ENCODE peak calls at places on chromosomes 11 and 22, in seven cellular contexts. N is HS-5; G is non-pigmented ciliary epithelial cell; B is fibroblast of mammary gland; I is activated CD8-positive, alpha-beta memory T cell treated with anti-CD3 and anti-CD28 coated beads, Interleukin-2, amount 10 ng/mL, durations not matched to agents 7 days and 5 days; C is stimulated activated CD4-positive, alpha-beta T cell treated with anti-CD3 and anti-CD28 coated beads, Interleukin-1b, Interleukin-23, amount 100 ng/mL, for 48 hours; Q is RWPE1. W is an unnamed sample.

GRCh38 chr11:75275581-75275980 is 35.0 kb downstream of the TPBGL start:
- DNase-seq in N (no peak), G (no peak), B (no peak), I (peak), C (peak), Q (no peak), W (no peak)

GRCh38 chr11:126415128-126415527 is 59.6 kb downstream of the ST3GAL4 start:
- DNase-seq in N (no peak), G (no peak), B (peak), I (no peak), C (no peak), Q (no peak), W (no peak)

GRCh38 chr11:33620423-33621120 is 80.1 kb downstream of the C11orf91 start:
- DNase-seq in N (no peak), G (peak), B (peak), I (no peak), C (no peak), Q (no peak), W (no peak)

GRCh38 chr11:19241260-19242183 is 777 bp upstream of the E2F8 start:
- DNase-seq in N (no peak), G (no peak), B (no peak), I (peak), C (peak), Q (peak), W (no peak)

GRCh38 chr11:46252373-46252914 is 25.0 kb upstream of the CREB3L1 start:
- DNase-seq in N (no peak), G (no peak), B (no peak), I (no peak), C (no peak), Q (no peak), W (no peak)

GRCh38 chr11:130894322-130895025 is 21.8 kb downstream of the SNX19 start:
- DNase-seq in N (no peak), G (no peak), B (peak), I (peak), C (peak), Q (peak), W (peak)

GRCh38 chr11:20840341-20840740 is 171.0 kb downstream of the NELL1 start:
- DNase-seq in N (no peak), G (no peak), B (no peak), I (no peak), C (no peak), Q (no peak), W (no peak)

GRCh38 chr11:62116458-62116857 is 7.4 kb upstream of the INCENP start:
- DNase-seq in N (no peak), G (no peak), B (peak), I (no peak), C (no peak), Q (no peak), W (no peak)

GRCh38 chr11:62575837-62576236 is 2.1 kb upstream of the EEF1G start:
- DNase-seq in N (no peak), G (no peak), B (no peak), I (no peak), C (no peak), Q (no peak), W (no peak)

GRCh38 chr22:40953446-40953845 is 2.3 kb downstream of the RBX1 start:
- DNase-seq in N (no peak), G (no peak), B (no peak), I (no peak), C (no peak), Q (no peak), W (no peak)

GRCh38 chr11:86749861-86750401 is 50.4 kb upstream of the PRSS23 start:
- DNase-seq in N (no peak), G (no peak), B (no peak), I (no peak), C (no peak), Q (no peak), W (no peak)

GRCh38 chr11:32034680-32035079 is 56.2 kb upstream of the RCN1 start:
- DNase-seq in N (peak), G (peak), B (peak), I (no peak), C (no peak), Q (no peak), W (no peak)

GRCh38 chr22:24550028-24550901 is 4.7 kb downstream of the GUCD1 start:
- DNase-seq in N (no peak), G (no peak), B (no peak), I (no peak), C (no peak), Q (no peak), W (no peak)

GRCh38 chr22:46587067-46587471 is 33.1 kb upstream of the GRAMD4 start:
- DNase-seq in N (no peak), G (no peak), B (no peak), I (peak), C (no peak), Q (no peak), W (no peak)

GRCh38 chr11:44104472-44105294 is 9.2 kb downstream of the EXT2 start:
- DNase-seq in N (peak), G (no peak), B (no peak), I (no peak), C (peak), Q (no peak), W (no peak)

GRCh38 chr11:126186708-126187481 is 24.6 kb downstream of the RPUSD4 start:
- DNase-seq in N (no peak), G (no peak), B (no peak), I (no peak), C (no peak), Q (no peak), W (no peak)

GRCh38 chr11:46649180-46649738 is 31.9 kb downstream of the ATG13 start:
- DNase-seq in N (peak), G (peak), B (peak), I (no peak), C (no peak), Q (peak), W (peak)

GRCh38 chr11:19642185-19642591 is 70.4 kb upstream of the NAV2 start:
- DNase-seq in N (no peak), G (no peak), B (peak), I (no peak), C (no peak), Q (no peak), W (no peak)

GRCh38 chr11:47060807-47061206 is 115.9 kb downstream of the ARFGAP2 start:
- DNase-seq in N (no peak), G (no peak), B (peak), I (no peak), C (no peak), Q (no peak), W (no peak)

GRCh38 chr11:15430381-15430780 is 315.7 kb downstream of the INSC start:
- DNase-seq in N (no peak), G (no peak), B (no peak), I (no peak), C (no peak), Q (no peak), W (no peak)

GRCh38 chr11:83819936-83820549 is 533.9 kb upstream of the CCDC90B start:
- DNase-seq in N (peak), G (peak), B (peak), I (no peak), C (no peak), Q (peak), W (peak)

GRCh38 chr11:120139316-120140069 is 1.6 kb upstream of the TRIM29 start:
- DNase-seq in N (no peak), G (no peak), B (no peak), I (peak), C (no peak), Q (no peak), W (no peak)

GRCh38 chr11:16891964-16892363 is 122.2 kb downstream of the PLEKHA7 start:
- DNase-seq in N (peak), G (no peak), B (peak), I (no peak), C (no peak), Q (no peak), W (no peak)

GRCh38 chr11:44133335-44133946 is 38.0 kb downstream of the EXT2 start:
- DNase-seq in N (no peak), G (no peak), B (peak), I (no peak), C (no peak), Q (peak), W (peak)

GRCh38 chr11:10318527-10318802 is 13.6 kb downstream of the ADM start:
- DNase-seq in N (no peak), G (no peak), B (no peak), I (no peak), C (no peak), Q (no peak), W (no peak)

GRCh38 chr11:65301491-65302329 is 13.0 kb upstream of the CDC42EP2 start:
- DNase-seq in N (no peak), G (no peak), B (no peak), I (no peak), C (no peak), Q (no peak), W (no peak)

GRCh38 chr11:71518506-71519471 is 8.3 kb upstream of the KRTAP5-7 start:
- DNase-seq in N (no peak), G (no peak), B (no peak), I (no peak), C (no peak), Q (no peak), W (no peak)

GRCh38 chr11:83852775-83853442 is 566.7 kb upstream of the CCDC90B start:
- DNase-seq in N (no peak), G (no peak), B (no peak), I (no peak), C (no peak), Q (no peak), W (no peak)

GRCh38 chr22:33722817-33723216 is 197.5 kb downstream of the LARGE1 start:
- DNase-seq in N (no peak), G (no peak), B (no peak), I (no peak), C (no peak), Q (no peak), W (no peak)

GRCh38 chr11:1830119-1830499 is 4.7 kb upstream of the SYT8 start:
- DNase-seq in N (no peak), G (no peak), B (no peak), I (no peak), C (no peak), Q (peak), W (no peak)

GRCh38 chr11:126991596-126991995 is 9.0 kb downstream of the KIRREL3 start:
- DNase-seq in N (peak), G (no peak), B (peak), I (no peak), C (no peak), Q (no peak), W (no peak)

GRCh38 chr11:128232588-128232987 is 354.8 kb downstream of the ETS1 start:
- DNase-seq in N (no peak), G (no peak), B (no peak), I (peak), C (peak), Q (no peak), W (no peak)

GRCh38 chr11:116415095-116415494 is 357.7 kb downstream of the BUD13 start:
- DNase-seq in N (no peak), G (no peak), B (no peak), I (no peak), C (no peak), Q (no peak), W (no peak)

GRCh38 chr22:49136041-49136815 is 691.4 kb downstream of the BRD1 start:
- DNase-seq in N (no peak), G (no peak), B (no peak), I (no peak), C (no peak), Q (no peak), W (no peak)

GRCh38 chr11:46557684-46558151 is 36.1 kb downstream of the AMBRA1 start:
- DNase-seq in N (no peak), G (no peak), B (peak), I (no peak), C (no peak), Q (no peak), W (no peak)

GRCh38 chr11:95108671-95109551 is 19.3 kb downstream of the ENDOD1 start:
- DNase-seq in N (no peak), G (no peak), B (peak), I (no peak), C (no peak), Q (no peak), W (peak)

GRCh38 chr11:83158474-83158786 is 1.5 kb downstream of the PCF11 start:
- DNase-seq in N (no peak), G (no peak), B (no peak), I (no peak), C (no peak), Q (no peak), W (no peak)

GRCh38 chr22:22422629-22423112 is 85.9 kb downstream of the ZNF280B start:
- DNase-seq in N (peak), G (peak), B (peak), I (peak), C (peak), Q (peak), W (peak)

GRCh38 chr11:74460481-74461154 is 6.7 kb downstream of the KCNE3 start:
- DNase-seq in N (no peak), G (no peak), B (peak), I (no peak), C (no peak), Q (no peak), W (no peak)

GRCh38 chr11:5258543-5259262 is 4.1 kb upstream of the HBG2 start:
- DNase-seq in N (no peak), G (no peak), B (no peak), I (no peak), C (no peak), Q (no peak), W (no peak)